ENCODE peak calls at places on chromosomes 12 and 14, in five cellular contexts. One of them, this sample, is unnamed.

GRCh38 chr14:77011226-77011762 is 17.2 kb downstream of the IRF2BPL start:
- DNase-seq in type B pancreatic cell: no peak
- DNase-seq in CD8-positive, alpha-beta T cell: no peak
- DNase-seq in GM12864: no peak
- DNase-seq in A549: no peak
- DNase-seq in this sample: no peak

GRCh38 chr14:61860294-61860918 is 98.2 kb downstream of the SNAPC1 start:
- DNase-seq in CD8-positive, alpha-beta T cell: peak; percentile 31
- DNase-seq in type B pancreatic cell: no peak
- DNase-seq in GM12864: peak; percentile 57
- DNase-seq in A549: peak; percentile 63
- DNase-seq in this sample: peak; percentile 40

GRCh38 chr14:74836251-74836957 is 39.5 kb downstream of the PROX2 start:
- DNase-seq in A549: no peak
- DNase-seq in CD8-positive, alpha-beta T cell: no peak
- DNase-seq in type B pancreatic cell: no peak
- DNase-seq in GM12864: no peak
- DNase-seq in this sample: no peak

GRCh38 chr14:69321601-69322330 is 61.8 kb downstream of the GALNT16 start:
- DNase-seq in CD8-positive, alpha-beta T cell: no peak
- DNase-seq in GM12864: no peak
- DNase-seq in A549: no peak
- DNase-seq in type B pancreatic cell: peak; percentile 60
- DNase-seq in this sample: no peak

GRCh38 chr12:131860472-131861260 is 32.5 kb downstream of the MMP17 start:
- DNase-seq in CD8-positive, alpha-beta T cell: no peak
- DNase-seq in type B pancreatic cell: no peak
- DNase-seq in A549: peak; percentile 92
- DNase-seq in GM12864: no peak
- DNase-seq in this sample: no peak

GRCh38 chr12:69896653-69897381 is 71.8 kb downstream of the MYRFL start:
- DNase-seq in A549: no peak
- DNase-seq in CD8-positive, alpha-beta T cell: no peak
- DNase-seq in GM12864: no peak
- DNase-seq in type B pancreatic cell: no peak
- DNase-seq in this sample: no peak

GRCh38 chr14:86091811-86092210 is 561.9 kb downstream of the FLRT2 start:
- DNase-seq in A549: no peak
- DNase-seq in CD8-positive, alpha-beta T cell: no peak
- DNase-seq in type B pancreatic cell: no peak
- DNase-seq in GM12864: no peak
- DNase-seq in this sample: no peak

GRCh38 chr12:79260923-79261322 is 396.3 kb downstream of the SYT1 start:
- DNase-seq in A549: no peak
- DNase-seq in GM12864: no peak
- DNase-seq in CD8-positive, alpha-beta T cell: no peak
- DNase-seq in type B pancreatic cell: no peak
- DNase-seq in this sample: no peak

GRCh38 chr14:105021656-105022275 is 883 bp upstream of the CDCA4 start:
- DNase-seq in GM12864: no peak
- DNase-seq in CD8-positive, alpha-beta T cell: peak; percentile 11
- DNase-seq in A549: peak; percentile 76
- DNase-seq in type B pancreatic cell: no peak
- DNase-seq in this sample: peak; percentile 25

GRCh38 chr12:113860950-113861349 is 105.2 kb downstream of the RBM19 start:
- DNase-seq in CD8-positive, alpha-beta T cell: no peak
- DNase-seq in GM12864: no peak
- DNase-seq in A549: peak; percentile 60
- DNase-seq in type B pancreatic cell: no peak
- DNase-seq in this sample: no peak

GRCh38 chr12:19140381-19141236 is 11.1 kb downstream of the PLEKHA5 start:
- DNase-seq in type B pancreatic cell: no peak
- DNase-seq in CD8-positive, alpha-beta T cell: no peak
- DNase-seq in A549: no peak
- DNase-seq in GM12864: no peak
- DNase-seq in this sample: no peak

GRCh38 chr14:96502621-96503251 is 554 bp downstream of the PAPOLA start:
- DNase-seq in CD8-positive, alpha-beta T cell: peak; percentile 37
- DNase-seq in A549: peak; percentile 51
- DNase-seq in type B pancreatic cell: no peak
- DNase-seq in GM12864: no peak
- DNase-seq in this sample: peak; percentile 29

GRCh38 chr12:58529114-58529665 is 391.1 kb downstream of the LRIG3 start:
- DNase-seq in A549: no peak
- DNase-seq in CD8-positive, alpha-beta T cell: no peak
- DNase-seq in GM12864: no peak
- DNase-seq in type B pancreatic cell: no peak
- DNase-seq in this sample: no peak

GRCh38 chr12:4355843-4356327 is 23.6 kb downstream of the FGF23 start:
- DNase-seq in A549: no peak
- DNase-seq in CD8-positive, alpha-beta T cell: peak; percentile 10
- DNase-seq in GM12864: peak; percentile 24
- DNase-seq in type B pancreatic cell: no peak
- DNase-seq in this sample: peak; percentile 50

GRCh38 chr14:20630340-20631022 is 11.0 kb downstream of the OR6S1 start:
- DNase-seq in CD8-positive, alpha-beta T cell: no peak
- DNase-seq in A549: peak; percentile 49
- DNase-seq in GM12864: peak; percentile 61
- DNase-seq in type B pancreatic cell: no peak
- DNase-seq in this sample: no peak

GRCh38 chr14:100065161-100065871 is at the start of gene EVL:
- DNase-seq in GM12864: peak; percentile 85
- DNase-seq in CD8-positive, alpha-beta T cell: peak; percentile 77
- DNase-seq in A549: no peak
- DNase-seq in type B pancreatic cell: no peak
- DNase-seq in this sample: no peak

GRCh38 chr12:2890388-2891239 is at the start of gene TULP3:
- DNase-seq in type B pancreatic cell: peak; percentile 99
- DNase-seq in A549: peak; percentile 96
- DNase-seq in CD8-positive, alpha-beta T cell: peak; percentile 98
- DNase-seq in GM12864: peak; percentile 84
- DNase-seq in this sample: peak; percentile 98

GRCh38 chr12:2890001-2890387 is 697 bp upstream of the TULP3 start:
- DNase-seq in type B pancreatic cell: no peak
- DNase-seq in GM12864: no peak
- DNase-seq in CD8-positive, alpha-beta T cell: no peak
- DNase-seq in A549: no peak
- DNase-seq in this sample: no peak

GRCh38 chr12:2892246-2892645 is 1.6 kb downstream of the TULP3 start:
- DNase-seq in A549: no peak
- DNase-seq in type B pancreatic cell: no peak
- DNase-seq in CD8-positive, alpha-beta T cell: no peak
- DNase-seq in GM12864: no peak
- DNase-seq in this sample: no peak

GRCh38 chr12:2893007-2893406 is 2.3 kb downstream of the TULP3 start:
- DNase-seq in CD8-positive, alpha-beta T cell: no peak
- DNase-seq in type B pancreatic cell: no peak
- DNase-seq in GM12864: no peak
- DNase-seq in A549: no peak
- DNase-seq in this sample: no peak

GRCh38 chr12:2891240-2892053 is 756 bp downstream of the TULP3 start:
- DNase-seq in A549: peak; percentile 38
- DNase-seq in GM12864: no peak
- DNase-seq in CD8-positive, alpha-beta T cell: no peak
- DNase-seq in type B pancreatic cell: peak; percentile 77
- DNase-seq in this sample: peak; percentile 46
- TF ChIP-seq CTCF in A549: no peak
- TF ChIP-seq CTCF in GM12864: no peak
- TF ChIP-seq CTCF in CD8-positive, alpha-beta T cell: no peak
- TF ChIP-seq CTCF in type B pancreatic cell: no peak
- TF ChIP-seq CTCF in this sample: no peak

GRCh38 chr12:92827836-92828431 is 101.2 kb downstream of the EEA1 start:
- DNase-seq in GM12864: no peak
- DNase-seq in CD8-positive, alpha-beta T cell: no peak
- DNase-seq in type B pancreatic cell: no peak
- DNase-seq in A549: peak; percentile 36
- DNase-seq in this sample: peak; percentile 25
- TF ChIP-seq CTCF in GM12864: peak; percentile 74
- TF ChIP-seq CTCF in CD8-positive, alpha-beta T cell: peak; percentile 64
- TF ChIP-seq CTCF in type B pancreatic cell: peak; percentile 74
- TF ChIP-seq CTCF in A549: peak; percentile 87
- TF ChIP-seq CTCF in this sample: peak; percentile 76

DNA sequence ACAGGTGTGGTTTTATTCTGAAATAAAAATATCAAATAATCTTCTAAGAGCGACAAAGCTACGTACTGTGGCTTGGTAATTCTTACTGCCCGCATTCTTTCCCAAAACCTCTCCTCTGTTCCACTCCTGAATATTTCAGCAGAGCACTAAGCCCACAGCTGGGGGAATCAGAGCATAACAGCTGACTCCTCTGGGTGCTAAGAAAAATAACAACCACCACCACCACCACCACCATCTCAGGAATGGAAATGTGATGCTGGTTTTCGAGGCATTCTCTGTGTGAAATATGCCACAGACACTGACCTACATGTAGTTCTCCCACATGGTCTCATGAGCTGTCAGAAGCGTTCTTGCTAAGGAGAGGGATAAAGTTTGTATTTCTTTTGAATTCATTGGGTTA is 183.7 kb downstream of the BMP4 start:
- DNase-seq in GM12864: no peak
- DNase-seq in type B pancreatic cell: no peak
- DNase-seq in CD8-positive, alpha-beta T cell: no peak
- DNase-seq in A549: no peak
- DNase-seq in this sample: no peak
- TF ChIP-seq CTCF in GM12864: no peak
- TF ChIP-seq CTCF in type B pancreatic cell: no peak
- TF ChIP-seq CTCF in CD8-positive, alpha-beta T cell: no peak
- TF ChIP-seq CTCF in A549: no peak
- TF ChIP-seq CTCF in this sample: no peak

DNA sequence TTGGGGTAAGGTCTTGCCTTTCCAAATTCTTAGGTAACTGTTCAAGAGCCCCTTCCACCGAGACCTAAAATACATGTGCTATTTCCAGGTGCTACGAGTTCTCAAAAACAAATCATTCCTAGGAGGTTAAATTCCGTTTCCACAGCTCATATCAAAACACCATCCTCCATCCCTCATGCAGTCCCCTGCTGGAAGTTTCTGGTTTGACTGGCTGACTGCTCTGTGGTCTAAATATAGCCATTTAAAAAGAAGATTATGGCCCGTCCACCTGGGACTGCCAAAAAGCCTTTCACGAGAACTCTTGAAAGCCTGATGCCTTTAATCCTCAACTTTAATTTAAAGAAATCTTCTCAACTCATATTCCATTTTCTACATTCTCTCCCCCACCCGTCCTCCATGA is 201.5 kb upstream of the MYL2 start:
- DNase-seq in A549: no peak
- DNase-seq in GM12864: no peak
- DNase-seq in CD8-positive, alpha-beta T cell: no peak
- DNase-seq in type B pancreatic cell: no peak
- DNase-seq in this sample: no peak
- TF ChIP-seq CTCF in A549: no peak
- TF ChIP-seq CTCF in GM12864: no peak
- TF ChIP-seq CTCF in CD8-positive, alpha-beta T cell: no peak
- TF ChIP-seq CTCF in type B pancreatic cell: peak; percentile 51
- TF ChIP-seq CTCF in this sample: peak; percentile 38

DNA sequence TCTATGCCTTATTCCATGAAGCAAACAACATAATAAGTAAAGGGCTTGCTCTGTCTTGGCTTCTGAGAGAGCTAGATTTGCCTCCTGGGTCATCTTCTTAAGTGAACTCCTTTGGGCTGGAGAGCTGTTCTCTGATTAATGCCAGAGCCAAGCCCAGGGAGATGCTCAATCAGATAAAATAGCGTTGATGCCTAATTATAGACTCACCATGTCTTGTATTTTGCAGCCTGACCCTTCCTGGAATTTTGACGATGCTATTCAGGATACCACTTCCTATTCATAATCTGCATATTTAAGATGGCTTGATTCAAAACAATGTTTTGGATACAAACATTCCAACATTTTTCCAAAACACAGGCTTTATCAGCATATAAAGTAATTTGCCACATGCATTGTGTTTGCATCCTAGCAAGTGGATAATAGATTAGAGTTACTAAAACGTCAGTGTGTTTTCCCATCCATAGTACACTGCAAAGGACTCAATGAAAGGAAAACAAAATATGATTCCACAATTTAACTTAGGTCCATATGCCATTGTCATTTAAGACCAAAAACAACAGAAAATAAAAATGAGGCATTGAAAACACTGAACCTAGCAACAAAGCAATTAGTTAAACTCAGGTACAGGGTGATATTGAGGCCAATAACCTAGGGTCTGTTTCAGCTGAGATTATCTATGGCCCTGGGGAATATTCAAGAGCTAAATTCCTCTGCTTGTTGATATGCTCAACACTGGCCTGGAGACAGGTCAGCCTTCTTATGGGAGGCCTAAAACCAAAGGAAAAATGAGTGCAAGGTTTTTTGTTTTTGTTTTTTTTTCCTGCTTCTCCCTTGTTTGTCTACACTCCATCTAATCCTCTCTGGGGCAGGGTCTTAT is 184.2 kb upstream of the FOXN3 start:
- DNase-seq in CD8-positive, alpha-beta T cell: no peak
- DNase-seq in A549: no peak
- DNase-seq in type B pancreatic cell: no peak
- DNase-seq in GM12864: no peak
- DNase-seq in this sample: no peak
- TF ChIP-seq CTCF in CD8-positive, alpha-beta T cell: no peak
- TF ChIP-seq CTCF in A549: no peak
- TF ChIP-seq CTCF in type B pancreatic cell: no peak
- TF ChIP-seq CTCF in GM12864: no peak
- TF ChIP-seq CTCF in this sample: no peak

This sample was measured in neural crest cell.